ENCODE peak calls at places on chromosomes 13 and 19, in seven cellular contexts. L is Peyer's patch, V is HCT116, N is body of pancreas, W is spleen, Z is breast epithelium, K is IMR-90. C is an unnamed sample.

GRCh38 chr13:90838561-90838960 is 508.9 kb upstream of the MIR17HG start:
- DNase-seq in L (no peak), V (no peak), N (no peak), W (no peak), Z (no peak), K (no peak), C (no peak)

GRCh38 chr13:104872153-104872552 is 1663.3 kb downstream of the EFNB2 start:
- DNase-seq in L (no peak), V (no peak), N (no peak), W (no peak), Z (no peak), K (no peak), C (no peak)

GRCh38 chr13:48121733-48122132 is 26.8 kb upstream of the MED4 start:
- DNase-seq in L (no peak), V (no peak), N (no peak), W (no peak), Z (no peak), K (no peak), C (no peak)

GRCh38 chr13:54945978-54946377 is 1917.4 kb downstream of the OLFM4 start:
- DNase-seq in L (no peak), V (no peak), N (no peak), W (no peak), Z (no peak), K (no peak), C (no peak)

GRCh38 chr19:16112778-16113177 is 1.1 kb downstream of the RAB8A start:
- DNase-seq in L (no peak), V (no peak), N (no peak), W (no peak), Z (no peak), K (no peak), C (no peak)

GRCh38 chr13:69585656-69586055 is 522.0 kb upstream of the ATXN8OS start:
- DNase-seq in L (no peak), V (no peak), N (no peak), W (no peak), Z (no peak), K (no peak), C (no peak)

GRCh38 chr13:51643114-51643881 is 59.0 kb downstream of the WDFY2 start:
- DNase-seq in L (no peak), V (no peak), N (no peak), W (no peak), Z (no peak), K (peak; percentile 91), C (peak; percentile 27)

GRCh38 chr19:39996218-39996810 is 546 bp upstream of the ZNF546 start:
- DNase-seq in L (peak; percentile 20), V (peak; percentile 29), N (peak; percentile 21), W (no peak), Z (no peak), K (peak; percentile 70), C (peak; percentile 33)

GRCh38 chr19:29376855-29377354 is 148.9 kb upstream of the VSTM2B start:
- DNase-seq in L (no peak), V (no peak), N (no peak), W (peak; percentile 41), Z (no peak), K (no peak), C (no peak)

GRCh38 chr19:56972291-56972914 is 131.9 kb upstream of the PEG3 start:
- DNase-seq in L (no peak), V (no peak), N (no peak), W (no peak), Z (no peak), K (no peak), C (no peak)

GRCh38 chr19:5345895-5346386 is 5.3 kb upstream of the PTPRS start:
- DNase-seq in L (no peak), V (no peak), N (no peak), W (peak; percentile 16), Z (no peak), K (peak; percentile 60), C (no peak)

DNA sequence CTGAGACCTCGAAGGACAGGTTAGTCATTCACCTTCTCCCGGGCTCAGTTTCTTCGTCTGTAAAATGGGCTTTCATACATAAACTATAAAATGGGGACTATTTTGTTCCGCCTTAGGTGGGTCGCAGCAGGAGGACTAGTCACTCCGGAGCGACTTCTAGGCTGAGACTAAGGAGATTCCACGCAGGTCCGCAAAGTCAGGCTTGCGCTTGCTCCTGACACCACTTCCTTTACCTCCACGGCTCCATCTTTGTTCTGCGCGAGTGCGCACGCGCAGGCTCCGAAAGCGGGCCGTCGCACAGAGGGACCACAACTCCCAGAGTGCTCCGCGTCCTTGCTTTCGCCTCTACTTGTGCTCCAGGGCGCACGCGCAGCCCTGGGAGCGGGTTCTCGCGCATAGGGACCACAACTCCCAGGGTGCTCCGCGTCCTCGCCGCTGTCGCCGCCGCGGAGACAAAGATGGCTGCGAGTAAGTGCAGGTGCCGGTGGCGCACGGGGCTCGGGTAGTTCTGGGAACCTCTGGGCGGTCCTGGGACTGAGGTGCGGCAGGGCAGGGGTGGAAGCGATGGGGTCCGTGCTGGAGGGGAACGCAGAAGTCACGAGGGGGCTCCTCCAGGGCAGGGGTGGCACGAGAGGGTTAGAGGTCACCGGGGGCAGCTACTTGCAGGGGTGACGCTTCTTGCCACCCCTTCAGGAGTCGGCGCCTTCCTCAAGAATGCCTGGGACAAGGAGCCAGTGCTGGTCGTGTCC is at the start of gene NDUFA3:
- DNase-seq in L (peak; percentile 96), V (peak; percentile 95), N (peak; percentile 99), W (peak; percentile 99), Z (peak; percentile 99), K (peak; percentile 98), C (peak; percentile 100)
- TF ChIP-seq POLR2A in L (peak; percentile 75), V (peak; percentile 13), N (peak; percentile 16), W (no peak), Z (peak; percentile 62), K (no peak), C (peak; percentile 79)

DNA sequence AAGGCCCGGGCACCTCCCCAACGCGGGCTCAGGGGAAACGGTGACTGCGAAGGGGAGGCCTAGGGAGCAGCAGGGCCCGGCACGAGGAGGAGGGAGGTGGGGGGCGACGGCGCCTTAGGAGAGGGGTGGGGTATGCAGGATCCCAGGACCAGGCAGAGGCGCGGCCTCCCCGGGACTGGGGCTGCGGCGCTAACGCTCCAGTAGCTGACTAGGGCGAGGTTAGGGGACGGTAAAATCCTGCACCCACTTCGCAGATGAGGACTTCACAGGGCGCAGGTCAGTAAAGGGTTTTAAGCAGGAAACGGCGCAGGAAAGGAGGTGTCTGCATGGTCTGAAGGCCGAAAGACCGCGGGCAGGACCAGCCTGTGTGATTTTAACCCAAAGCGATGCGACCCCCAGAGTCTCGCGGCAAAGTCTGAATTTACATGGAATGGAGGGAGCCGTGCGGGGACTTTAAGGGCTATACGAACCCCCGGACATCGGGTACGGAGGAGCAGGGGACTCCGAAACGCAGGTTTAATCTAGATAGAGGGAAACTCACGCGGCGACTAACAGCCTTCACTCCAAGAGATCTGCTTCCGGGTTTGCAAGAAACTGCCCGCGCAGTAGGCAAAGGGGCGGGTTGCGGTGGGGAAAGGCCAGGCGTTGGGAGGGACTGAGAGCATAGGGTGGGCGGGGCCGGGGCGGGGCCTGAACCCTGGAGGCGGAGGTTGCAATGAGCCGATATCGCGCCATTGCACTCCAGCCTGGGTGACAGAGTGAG is at the start of gene ZNF665:
- DNase-seq in L (peak; percentile 85), V (no peak), N (peak; percentile 89), W (peak; percentile 95), Z (peak; percentile 88), K (peak; percentile 82), C (peak; percentile 69)
- TF ChIP-seq POLR2A in L (peak; percentile 35), V (no peak), N (peak; percentile 41), W (no peak), Z (no peak), K (peak; percentile 63), C (peak; percentile 52)

DNA sequence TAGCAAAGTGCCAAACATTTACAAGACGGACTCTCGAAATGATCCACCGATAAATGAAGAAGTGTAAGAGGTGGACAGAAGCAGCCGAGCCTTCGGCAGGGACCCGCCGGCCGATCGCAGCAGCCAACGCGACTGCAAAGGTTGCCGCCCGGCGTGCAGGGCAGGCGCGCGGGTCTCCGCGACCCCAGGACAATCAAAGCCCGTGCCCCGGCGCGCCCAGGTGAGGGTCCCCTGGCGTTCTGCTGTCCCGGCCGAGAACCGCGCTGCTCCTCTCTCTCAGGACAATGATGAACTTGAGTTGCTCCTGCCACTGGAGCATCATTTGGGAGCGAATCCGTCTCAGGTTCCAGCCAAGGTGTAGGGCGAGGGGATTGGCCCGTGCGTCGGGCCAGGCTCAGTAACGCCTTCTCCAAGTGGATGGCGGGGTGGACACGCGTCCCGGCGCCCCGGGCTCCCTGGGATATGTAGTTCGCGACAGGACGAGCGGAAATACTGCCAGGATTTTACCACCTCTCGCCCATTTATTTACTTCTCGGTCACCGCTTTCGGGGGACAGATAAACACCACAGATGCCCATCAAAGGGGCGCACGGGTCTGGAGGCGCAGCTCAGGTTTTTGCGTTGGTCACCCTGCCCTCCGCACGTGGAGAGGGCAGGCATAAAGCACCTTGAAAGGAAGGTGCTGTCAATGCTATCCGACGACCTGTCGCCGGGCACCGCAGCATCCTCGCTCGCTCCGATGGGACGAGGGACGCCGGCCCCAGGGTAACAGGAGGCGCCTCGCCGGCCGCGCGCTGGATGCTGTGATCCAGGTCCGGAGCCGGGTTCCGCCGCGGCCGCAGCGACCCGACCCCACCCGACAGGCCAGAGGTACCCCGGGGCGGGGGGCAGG is at the start of the genes BIVM and POGLUT2:
- DNase-seq in L (peak; percentile 61), V (peak; percentile 87), N (peak; percentile 90), W (peak; percentile 88), Z (peak; percentile 90), K (peak; percentile 91), C (peak; percentile 100)
- TF ChIP-seq POLR2A in L (no peak), V (peak; percentile 25), N (no peak), W (no peak), Z (no peak), K (no peak), C (peak; percentile 55)

GRCh38 chr19:3402631-3403443 is 36.5 kb downstream of the NFIC start:
- DNase-seq in L (no peak), V (no peak), N (no peak), W (no peak), Z (no peak), K (no peak), C (no peak)

GRCh38 chr19:3405261-3405653 is 38.9 kb downstream of the NFIC start:
- DNase-seq in L (no peak), V (no peak), N (no peak), W (no peak), Z (no peak), K (no peak), C (no peak)

GRCh38 chr19:3404324-3405260 is 38.2 kb downstream of the NFIC start:
- DNase-seq in L (no peak), V (no peak), N (peak; percentile 95), W (peak; percentile 85), Z (peak; percentile 91), K (peak; percentile 93), C (no peak)

GRCh38 chr19:3401004-3401768 is 34.8 kb downstream of the NFIC start:
- DNase-seq in L (no peak), V (no peak), N (no peak), W (no peak), Z (no peak), K (no peak), C (no peak)

DNA sequence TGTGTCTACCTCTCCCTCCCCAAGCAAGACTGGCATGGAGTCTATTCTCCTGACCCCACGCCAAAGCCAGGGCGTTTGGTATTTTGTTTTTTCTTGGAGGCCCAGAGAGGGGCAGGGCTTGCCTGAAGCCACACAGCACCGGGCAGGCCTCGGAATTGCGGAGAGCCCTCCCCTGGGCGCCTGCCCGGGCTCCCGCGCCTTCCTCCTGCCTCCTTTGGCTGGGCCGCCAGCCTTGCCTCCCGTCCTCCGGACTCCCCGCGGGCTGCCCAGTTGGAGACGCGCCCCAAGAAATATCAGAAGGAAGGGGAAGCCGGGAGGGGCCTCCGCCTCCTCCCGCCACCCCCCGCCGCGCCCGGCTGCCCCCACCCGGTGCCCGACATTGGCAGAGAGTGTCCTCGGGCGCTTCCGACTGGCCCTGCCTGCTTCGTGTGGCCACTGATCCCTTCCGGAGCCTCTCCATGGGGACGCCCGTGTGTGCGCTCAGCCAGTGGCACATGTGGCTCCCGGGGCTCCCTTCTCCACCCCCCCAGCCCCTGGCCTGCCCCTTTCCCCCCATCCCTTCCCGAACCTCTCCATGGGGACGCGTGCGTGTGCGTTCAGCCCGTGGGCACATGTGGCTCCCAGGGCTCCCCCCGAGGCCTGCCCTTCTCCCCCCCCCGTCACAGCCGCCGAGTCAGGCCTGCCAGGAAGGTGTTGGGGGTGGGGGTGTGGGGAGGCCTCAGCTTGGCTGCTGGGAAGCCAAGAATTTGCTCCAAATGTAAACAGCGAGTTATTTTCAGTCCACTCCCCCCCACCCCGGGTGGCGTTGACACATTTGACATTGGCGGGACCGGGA is 37.3 kb downstream of the NFIC start:
- DNase-seq in L (peak; percentile 39), V (no peak), N (peak; percentile 97), W (peak; percentile 84), Z (peak; percentile 88), K (peak; percentile 97), C (peak; percentile 42)
- TF ChIP-seq POLR2A in L (no peak), V (no peak), N (no peak), W (no peak), Z (no peak), K (peak; percentile 48), C (no peak)